ENCODE peak calls at places on chromosomes 12 and 14, in eight cellular contexts. One of them, this sample, is unnamed.

GRCh38 chr12:108120863-108121165 is 8.3 kb upstream of the WSCD2 start:
- DNase-seq in B cell: no peak
- DNase-seq in CD8-positive, alpha-beta T cell: no peak
- DNase-seq in neural crest cell: no peak
- DNase-seq in cardiac fibroblast: no peak
- DNase-seq in tibial artery: no peak
- DNase-seq in GM13977: no peak
- DNase-seq in esophagus squamous epithelium: no peak
- DNase-seq in this sample: no peak

GRCh38 chr14:70714055-70714550 is 72.4 kb downstream of the TTC9 start:
- DNase-seq in B cell: peak; percentile 55
- DNase-seq in CD8-positive, alpha-beta T cell: peak; percentile 46
- DNase-seq in neural crest cell: peak; percentile 67
- DNase-seq in cardiac fibroblast: peak; percentile 69
- DNase-seq in tibial artery: no peak
- DNase-seq in GM13977: no peak
- DNase-seq in esophagus squamous epithelium: no peak
- DNase-seq in this sample: peak; percentile 34

GRCh38 chr12:104538056-104538455 is 81.3 kb downstream of the CHST11 start:
- DNase-seq in B cell: no peak
- DNase-seq in CD8-positive, alpha-beta T cell: no peak
- DNase-seq in neural crest cell: no peak
- DNase-seq in cardiac fibroblast: no peak
- DNase-seq in tibial artery: no peak
- DNase-seq in GM13977: no peak
- DNase-seq in esophagus squamous epithelium: no peak
- DNase-seq in this sample: no peak

GRCh38 chr12:63770375-63770774 is 9.3 kb upstream of the RXYLT1 start:
- DNase-seq in B cell: no peak
- DNase-seq in CD8-positive, alpha-beta T cell: no peak
- DNase-seq in neural crest cell: no peak
- DNase-seq in cardiac fibroblast: no peak
- DNase-seq in tibial artery: no peak
- DNase-seq in GM13977: no peak
- DNase-seq in esophagus squamous epithelium: no peak
- DNase-seq in this sample: no peak

GRCh38 chr12:109479761-109480160 is 2.3 kb downstream of the UBE3B start:
- DNase-seq in B cell: no peak
- DNase-seq in CD8-positive, alpha-beta T cell: no peak
- DNase-seq in neural crest cell: no peak
- DNase-seq in cardiac fibroblast: no peak
- DNase-seq in tibial artery: no peak
- DNase-seq in GM13977: no peak
- DNase-seq in esophagus squamous epithelium: no peak
- DNase-seq in this sample: no peak

GRCh38 chr12:124861492-124861891 is 2.2 kb downstream of the SCARB1 start:
- DNase-seq in B cell: peak; percentile 26
- DNase-seq in CD8-positive, alpha-beta T cell: no peak
- DNase-seq in neural crest cell: peak; percentile 43
- DNase-seq in cardiac fibroblast: peak; percentile 79
- DNase-seq in tibial artery: peak; percentile 62
- DNase-seq in GM13977: no peak
- DNase-seq in esophagus squamous epithelium: no peak
- DNase-seq in this sample: no peak

GRCh38 chr12:113476093-113476986 is 4.7 kb upstream of the LHX5 start:
- DNase-seq in B cell: no peak
- DNase-seq in CD8-positive, alpha-beta T cell: no peak
- DNase-seq in neural crest cell: no peak
- DNase-seq in cardiac fibroblast: no peak
- DNase-seq in tibial artery: no peak
- DNase-seq in GM13977: no peak
- DNase-seq in esophagus squamous epithelium: no peak
- DNase-seq in this sample: no peak

GRCh38 chr12:116529048-116529447 is 30.1 kb upstream of the MAP1LC3B2 start:
- DNase-seq in B cell: no peak
- DNase-seq in CD8-positive, alpha-beta T cell: no peak
- DNase-seq in neural crest cell: no peak
- DNase-seq in cardiac fibroblast: peak; percentile 69
- DNase-seq in tibial artery: no peak
- DNase-seq in GM13977: no peak
- DNase-seq in esophagus squamous epithelium: no peak
- DNase-seq in this sample: no peak

GRCh38 chr14:35565896-35566464 is 32.0 kb downstream of the INSM2 start:
- DNase-seq in B cell: no peak
- DNase-seq in CD8-positive, alpha-beta T cell: no peak
- DNase-seq in neural crest cell: no peak
- DNase-seq in cardiac fibroblast: no peak
- DNase-seq in tibial artery: no peak
- DNase-seq in GM13977: no peak
- DNase-seq in esophagus squamous epithelium: no peak
- DNase-seq in this sample: no peak

GRCh38 chr14:75982724-75983358 is 1.0 kb upstream of the TGFB3 start:
- DNase-seq in B cell: no peak
- DNase-seq in CD8-positive, alpha-beta T cell: no peak
- DNase-seq in neural crest cell: no peak
- DNase-seq in cardiac fibroblast: peak; percentile 80
- DNase-seq in tibial artery: peak; percentile 49
- DNase-seq in GM13977: peak; percentile 69
- DNase-seq in esophagus squamous epithelium: no peak
- DNase-seq in this sample: no peak

GRCh38 chr12:119770146-119770545 is 102.2 kb downstream of the PRKAB1 start:
- DNase-seq in B cell: no peak
- DNase-seq in CD8-positive, alpha-beta T cell: no peak
- DNase-seq in neural crest cell: no peak
- DNase-seq in cardiac fibroblast: no peak
- DNase-seq in tibial artery: no peak
- DNase-seq in GM13977: no peak
- DNase-seq in esophagus squamous epithelium: no peak
- DNase-seq in this sample: no peak

GRCh38 chr12:4052691-4053090 is 179.5 kb upstream of the PARP11 start:
- DNase-seq in B cell: no peak
- DNase-seq in CD8-positive, alpha-beta T cell: no peak
- DNase-seq in neural crest cell: no peak
- DNase-seq in cardiac fibroblast: no peak
- DNase-seq in tibial artery: no peak
- DNase-seq in GM13977: no peak
- DNase-seq in esophagus squamous epithelium: no peak
- DNase-seq in this sample: no peak

GRCh38 chr14:23817164-23817767 is 136.3 kb upstream of the DHRS4 start:
- DNase-seq in B cell: no peak
- DNase-seq in CD8-positive, alpha-beta T cell: no peak
- DNase-seq in neural crest cell: no peak
- DNase-seq in cardiac fibroblast: no peak
- DNase-seq in tibial artery: no peak
- DNase-seq in GM13977: no peak
- DNase-seq in esophagus squamous epithelium: no peak
- DNase-seq in this sample: no peak

GRCh38 chr14:37697489-37698121 is 102.2 kb downstream of the TTC6 start:
- DNase-seq in B cell: no peak
- DNase-seq in CD8-positive, alpha-beta T cell: no peak
- DNase-seq in neural crest cell: no peak
- DNase-seq in cardiac fibroblast: peak; percentile 5
- DNase-seq in tibial artery: no peak
- DNase-seq in GM13977: no peak
- DNase-seq in esophagus squamous epithelium: no peak
- DNase-seq in this sample: no peak

DNA sequence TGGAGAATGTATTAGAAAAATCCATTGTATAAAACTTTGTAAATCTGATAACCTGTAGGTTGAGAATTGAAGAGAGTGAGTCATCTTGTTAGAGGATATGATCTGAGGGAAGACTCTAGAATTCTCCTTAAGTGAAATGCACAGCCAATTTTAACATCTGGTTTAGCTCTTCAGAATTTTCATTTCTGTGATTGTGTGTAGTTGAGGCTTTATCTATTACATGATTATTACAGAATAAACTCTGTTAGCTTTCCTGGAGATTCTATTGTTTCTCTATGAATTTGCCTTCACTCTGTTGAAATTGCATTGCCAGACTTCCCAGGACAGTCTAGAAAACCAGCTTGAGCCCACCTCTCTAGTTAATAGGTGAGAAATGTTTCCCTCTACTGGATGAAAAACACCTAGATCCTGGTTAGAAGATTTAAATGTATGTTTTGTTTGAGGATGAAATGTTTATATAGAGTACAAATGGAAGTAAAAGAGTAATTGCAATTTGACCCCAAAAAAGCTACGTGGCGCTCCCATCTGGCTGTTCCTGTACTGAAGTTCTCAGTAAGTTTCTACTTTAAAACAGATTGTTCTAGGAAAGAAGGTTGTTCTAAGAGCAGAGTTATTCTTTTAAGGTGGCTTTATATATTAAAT is 2.9 kb downstream of the NUDT4 start:
- DNase-seq in B cell: no peak
- DNase-seq in CD8-positive, alpha-beta T cell: no peak
- DNase-seq in neural crest cell: no peak
- DNase-seq in cardiac fibroblast: peak; percentile 63
- DNase-seq in tibial artery: no peak
- DNase-seq in GM13977: no peak
- DNase-seq in esophagus squamous epithelium: no peak
- DNase-seq in this sample: no peak
- TF ChIP-seq CTCF in B cell: peak; percentile 19
- TF ChIP-seq CTCF in CD8-positive, alpha-beta T cell: no peak
- TF ChIP-seq CTCF in neural crest cell: peak; percentile 57
- TF ChIP-seq CTCF in cardiac fibroblast: peak; percentile 13
- TF ChIP-seq CTCF in tibial artery: no peak
- TF ChIP-seq CTCF in GM13977: peak; percentile 36
- TF ChIP-seq CTCF in esophagus squamous epithelium: no peak
- TF ChIP-seq CTCF in this sample: peak; percentile 58

GRCh38 chr12:121239335-121239678 is 29.4 kb downstream of the P2RX4 start:
- DNase-seq in B cell: no peak
- DNase-seq in CD8-positive, alpha-beta T cell: no peak
- DNase-seq in neural crest cell: no peak
- DNase-seq in cardiac fibroblast: no peak
- DNase-seq in tibial artery: no peak
- DNase-seq in GM13977: no peak
- DNase-seq in esophagus squamous epithelium: no peak
- DNase-seq in this sample: no peak

GRCh38 chr12:121239704-121240420 is 29.9 kb downstream of the P2RX4 start:
- DNase-seq in B cell: no peak
- DNase-seq in CD8-positive, alpha-beta T cell: no peak
- DNase-seq in neural crest cell: no peak
- DNase-seq in cardiac fibroblast: no peak
- DNase-seq in tibial artery: no peak
- DNase-seq in GM13977: no peak
- DNase-seq in esophagus squamous epithelium: no peak
- DNase-seq in this sample: no peak

GRCh38 chr12:121238086-121238485 is 28.2 kb downstream of the P2RX4 start:
- DNase-seq in B cell: no peak
- DNase-seq in CD8-positive, alpha-beta T cell: no peak
- DNase-seq in neural crest cell: no peak
- DNase-seq in cardiac fibroblast: no peak
- DNase-seq in tibial artery: no peak
- DNase-seq in GM13977: no peak
- DNase-seq in esophagus squamous epithelium: no peak
- DNase-seq in this sample: no peak

GRCh38 chr12:121237415-121237814 is 27.5 kb downstream of the P2RX4 start:
- DNase-seq in B cell: no peak
- DNase-seq in CD8-positive, alpha-beta T cell: no peak
- DNase-seq in neural crest cell: no peak
- DNase-seq in cardiac fibroblast: no peak
- DNase-seq in tibial artery: no peak
- DNase-seq in GM13977: no peak
- DNase-seq in esophagus squamous epithelium: no peak
- DNase-seq in this sample: no peak

GRCh38 chr12:121238604-121239334 is 28.8 kb downstream of the P2RX4 start:
- DNase-seq in B cell: no peak
- DNase-seq in CD8-positive, alpha-beta T cell: no peak
- DNase-seq in neural crest cell: no peak
- DNase-seq in cardiac fibroblast: no peak
- DNase-seq in tibial artery: no peak
- DNase-seq in GM13977: no peak
- DNase-seq in esophagus squamous epithelium: no peak
- DNase-seq in this sample: no peak
- TF ChIP-seq CTCF in B cell: no peak
- TF ChIP-seq CTCF in CD8-positive, alpha-beta T cell: no peak
- TF ChIP-seq CTCF in neural crest cell: no peak
- TF ChIP-seq CTCF in cardiac fibroblast: no peak
- TF ChIP-seq CTCF in tibial artery: no peak
- TF ChIP-seq CTCF in GM13977: no peak
- TF ChIP-seq CTCF in esophagus squamous epithelium: no peak
- TF ChIP-seq CTCF in this sample: no peak

GRCh38 chr14:67764496-67764895 is 51.9 kb downstream of the ZFYVE26 start:
- DNase-seq in B cell: no peak
- DNase-seq in CD8-positive, alpha-beta T cell: no peak
- DNase-seq in neural crest cell: no peak
- DNase-seq in cardiac fibroblast: no peak
- DNase-seq in tibial artery: no peak
- DNase-seq in GM13977: no peak
- DNase-seq in esophagus squamous epithelium: no peak
- DNase-seq in this sample: no peak

GRCh38 chr14:67762051-67762450 is 54.3 kb downstream of the ZFYVE26 start:
- DNase-seq in B cell: no peak
- DNase-seq in CD8-positive, alpha-beta T cell: no peak
- DNase-seq in neural crest cell: no peak
- DNase-seq in cardiac fibroblast: no peak
- DNase-seq in tibial artery: no peak
- DNase-seq in GM13977: no peak
- DNase-seq in esophagus squamous epithelium: no peak
- DNase-seq in this sample: no peak

GRCh38 chr14:67765192-67765834 is 51.1 kb downstream of the ZFYVE26 start:
- DNase-seq in B cell: no peak
- DNase-seq in CD8-positive, alpha-beta T cell: no peak
- DNase-seq in neural crest cell: no peak
- DNase-seq in cardiac fibroblast: no peak
- DNase-seq in tibial artery: no peak
- DNase-seq in GM13977: no peak
- DNase-seq in esophagus squamous epithelium: no peak
- DNase-seq in this sample: no peak

GRCh38 chr14:67766035-67766680 is 50.2 kb downstream of the ZFYVE26 start:
- DNase-seq in B cell: no peak
- DNase-seq in CD8-positive, alpha-beta T cell: no peak
- DNase-seq in neural crest cell: no peak
- DNase-seq in cardiac fibroblast: no peak
- DNase-seq in tibial artery: peak; percentile 24
- DNase-seq in GM13977: no peak
- DNase-seq in esophagus squamous epithelium: no peak
- DNase-seq in this sample: no peak

GRCh38 chr14:67763158-67763822 is 53.1 kb downstream of the ZFYVE26 start:
- DNase-seq in B cell: no peak
- DNase-seq in CD8-positive, alpha-beta T cell: no peak
- DNase-seq in neural crest cell: no peak
- DNase-seq in cardiac fibroblast: no peak
- DNase-seq in tibial artery: no peak
- DNase-seq in GM13977: no peak
- DNase-seq in esophagus squamous epithelium: no peak
- DNase-seq in this sample: no peak
- TF ChIP-seq CTCF in B cell: no peak
- TF ChIP-seq CTCF in CD8-positive, alpha-beta T cell: no peak
- TF ChIP-seq CTCF in neural crest cell: no peak
- TF ChIP-seq CTCF in cardiac fibroblast: no peak
- TF ChIP-seq CTCF in tibial artery: no peak
- TF ChIP-seq CTCF in GM13977: no peak
- TF ChIP-seq CTCF in esophagus squamous epithelium: no peak
- TF ChIP-seq CTCF in this sample: no peak

DNA sequence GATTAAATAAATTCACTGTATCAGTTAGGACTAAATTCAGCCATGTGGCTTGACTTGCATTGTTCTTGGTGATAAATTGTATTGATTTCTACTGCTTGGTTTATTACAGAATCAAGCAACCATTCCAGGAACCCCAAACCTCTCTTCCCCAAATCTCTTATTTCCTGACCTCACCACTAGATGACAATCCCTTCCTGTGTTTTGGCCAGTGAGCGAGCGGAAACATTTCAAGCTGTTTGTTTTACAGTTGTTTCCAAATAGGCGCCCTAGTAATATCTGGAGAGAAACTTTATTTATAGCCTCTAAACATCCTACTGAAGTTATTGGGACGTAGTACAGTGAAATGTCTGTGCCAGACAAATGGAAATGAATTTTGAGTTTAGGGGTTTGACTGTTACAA is 161.1 kb downstream of the SNAPC1 start:
- DNase-seq in B cell: no peak
- DNase-seq in CD8-positive, alpha-beta T cell: no peak
- DNase-seq in neural crest cell: no peak
- DNase-seq in cardiac fibroblast: peak; percentile 3
- DNase-seq in tibial artery: no peak
- DNase-seq in GM13977: no peak
- DNase-seq in esophagus squamous epithelium: no peak
- DNase-seq in this sample: no peak
- TF ChIP-seq CTCF in B cell: no peak
- TF ChIP-seq CTCF in CD8-positive, alpha-beta T cell: no peak
- TF ChIP-seq CTCF in neural crest cell: peak; percentile 17
- TF ChIP-seq CTCF in cardiac fibroblast: peak; percentile 48
- TF ChIP-seq CTCF in tibial artery: no peak
- TF ChIP-seq CTCF in GM13977: peak; percentile 40
- TF ChIP-seq CTCF in esophagus squamous epithelium: no peak
- TF ChIP-seq CTCF in this sample: peak; percentile 11